ENCODE peak calls at places on chromosome 17, in eight cellular contexts. One of them, this sample, is unnamed.

GRCh38 chr17:48382989-48383388 is 47.0 kb downstream of the SKAP1 start:
- DNase-seq in right cardiac atrium: no peak
- DNase-seq in left ventricle myocardium superior: no peak
- DNase-seq in stomach: no peak
- DNase-seq in activated T-helper 1 cell treated with anti-CD3 and anti-CD28 coated beads, Interleukin-2, amount 50 U/mL, for 16 hours: no peak
- DNase-seq in HS-5: no peak
- DNase-seq in GOT3: no peak
- DNase-seq in ascending aorta: no peak
- DNase-seq in this sample: no peak

GRCh38 chr17:67260051-67260987 is 15.3 kb upstream of the HELZ start:
- DNase-seq in right cardiac atrium: peak; percentile 49
- DNase-seq in left ventricle myocardium superior: no peak
- DNase-seq in stomach: no peak
- DNase-seq in activated T-helper 1 cell treated with anti-CD3 and anti-CD28 coated beads, Interleukin-2, amount 50 U/mL, for 16 hours: no peak
- DNase-seq in HS-5: no peak
- DNase-seq in GOT3: no peak
- DNase-seq in ascending aorta: peak; percentile 67
- DNase-seq in this sample: peak; percentile 62

GRCh38 chr17:82235056-82235774 is 6.4 kb downstream of the SLC16A3 start:
- DNase-seq in right cardiac atrium: peak; percentile 47
- DNase-seq in left ventricle myocardium superior: peak; percentile 27
- DNase-seq in stomach: no peak
- DNase-seq in activated T-helper 1 cell treated with anti-CD3 and anti-CD28 coated beads, Interleukin-2, amount 50 U/mL, for 16 hours: no peak
- DNase-seq in HS-5: no peak
- DNase-seq in GOT3: no peak
- DNase-seq in ascending aorta: no peak
- DNase-seq in this sample: no peak

GRCh38 chr17:17120294-17120693 is 78.0 kb downstream of the MPRIP start:
- DNase-seq in right cardiac atrium: peak; percentile 51
- DNase-seq in left ventricle myocardium superior: peak; percentile 46
- DNase-seq in stomach: no peak
- DNase-seq in activated T-helper 1 cell treated with anti-CD3 and anti-CD28 coated beads, Interleukin-2, amount 50 U/mL, for 16 hours: no peak
- DNase-seq in HS-5: no peak
- DNase-seq in GOT3: no peak
- DNase-seq in ascending aorta: no peak
- DNase-seq in this sample: no peak

GRCh38 chr17:50667259-50668024 is 32.8 kb downstream of the ABCC3 start:
- DNase-seq in right cardiac atrium: no peak
- DNase-seq in left ventricle myocardium superior: no peak
- DNase-seq in stomach: no peak
- DNase-seq in activated T-helper 1 cell treated with anti-CD3 and anti-CD28 coated beads, Interleukin-2, amount 50 U/mL, for 16 hours: no peak
- DNase-seq in HS-5: no peak
- DNase-seq in GOT3: no peak
- DNase-seq in ascending aorta: no peak
- DNase-seq in this sample: no peak

GRCh38 chr17:28689011-28689410 is 22.7 kb downstream of the PROCA1 start:
- DNase-seq in right cardiac atrium: no peak
- DNase-seq in left ventricle myocardium superior: no peak
- DNase-seq in stomach: no peak
- DNase-seq in activated T-helper 1 cell treated with anti-CD3 and anti-CD28 coated beads, Interleukin-2, amount 50 U/mL, for 16 hours: no peak
- DNase-seq in HS-5: no peak
- DNase-seq in GOT3: no peak
- DNase-seq in ascending aorta: no peak
- DNase-seq in this sample: no peak

GRCh38 chr17:73261952-73262675 is 434 bp upstream of the CPSF4L start:
- DNase-seq in right cardiac atrium: no peak
- DNase-seq in left ventricle myocardium superior: no peak
- DNase-seq in stomach: peak; percentile 76
- DNase-seq in activated T-helper 1 cell treated with anti-CD3 and anti-CD28 coated beads, Interleukin-2, amount 50 U/mL, for 16 hours: no peak
- DNase-seq in HS-5: no peak
- DNase-seq in GOT3: no peak
- DNase-seq in ascending aorta: no peak
- DNase-seq in this sample: no peak

GRCh38 chr17:14135906-14136590 is 66.7 kb downstream of the COX10 start:
- DNase-seq in right cardiac atrium: no peak
- DNase-seq in left ventricle myocardium superior: no peak
- DNase-seq in stomach: no peak
- DNase-seq in activated T-helper 1 cell treated with anti-CD3 and anti-CD28 coated beads, Interleukin-2, amount 50 U/mL, for 16 hours: no peak
- DNase-seq in HS-5: no peak
- DNase-seq in GOT3: no peak
- DNase-seq in ascending aorta: no peak
- DNase-seq in this sample: no peak

GRCh38 chr17:27778193-27778592 is 22.1 kb downstream of the NOS2 start:
- DNase-seq in right cardiac atrium: no peak
- DNase-seq in left ventricle myocardium superior: no peak
- DNase-seq in stomach: no peak
- DNase-seq in activated T-helper 1 cell treated with anti-CD3 and anti-CD28 coated beads, Interleukin-2, amount 50 U/mL, for 16 hours: no peak
- DNase-seq in HS-5: no peak
- DNase-seq in GOT3: no peak
- DNase-seq in ascending aorta: no peak
- DNase-seq in this sample: no peak

GRCh38 chr17:8116779-8117178 is 1.5 kb downstream of the ALOXE3 start:
- DNase-seq in right cardiac atrium: no peak
- DNase-seq in left ventricle myocardium superior: no peak
- DNase-seq in stomach: no peak
- DNase-seq in activated T-helper 1 cell treated with anti-CD3 and anti-CD28 coated beads, Interleukin-2, amount 50 U/mL, for 16 hours: no peak
- DNase-seq in HS-5: no peak
- DNase-seq in GOT3: no peak
- DNase-seq in ascending aorta: no peak
- DNase-seq in this sample: no peak

GRCh38 chr17:19238167-19238505 is 970 bp downstream of the EPN2 start:
- DNase-seq in right cardiac atrium: peak; percentile 72
- DNase-seq in left ventricle myocardium superior: peak; percentile 55
- DNase-seq in stomach: peak; percentile 55
- DNase-seq in activated T-helper 1 cell treated with anti-CD3 and anti-CD28 coated beads, Interleukin-2, amount 50 U/mL, for 16 hours: no peak
- DNase-seq in HS-5: no peak
- DNase-seq in GOT3: no peak
- DNase-seq in ascending aorta: peak; percentile 70
- DNase-seq in this sample: no peak

GRCh38 chr17:64036198-64036922 is 15.9 kb upstream of the ICAM2 start:
- DNase-seq in right cardiac atrium: no peak
- DNase-seq in left ventricle myocardium superior: no peak
- DNase-seq in stomach: no peak
- DNase-seq in activated T-helper 1 cell treated with anti-CD3 and anti-CD28 coated beads, Interleukin-2, amount 50 U/mL, for 16 hours: no peak
- DNase-seq in HS-5: no peak
- DNase-seq in GOT3: no peak
- DNase-seq in ascending aorta: peak; percentile 59
- DNase-seq in this sample: no peak

GRCh38 chr17:75124041-75124818 is 7.3 kb downstream of the NT5C start:
- DNase-seq in right cardiac atrium: peak; percentile 87
- DNase-seq in left ventricle myocardium superior: peak; percentile 56
- DNase-seq in stomach: peak; percentile 88
- DNase-seq in activated T-helper 1 cell treated with anti-CD3 and anti-CD28 coated beads, Interleukin-2, amount 50 U/mL, for 16 hours: peak; percentile 40
- DNase-seq in HS-5: no peak
- DNase-seq in GOT3: no peak
- DNase-seq in ascending aorta: no peak
- DNase-seq in this sample: no peak

GRCh38 chr17:34884597-34884996 is 76.7 kb downstream of the CCT6B start:
- DNase-seq in right cardiac atrium: no peak
- DNase-seq in left ventricle myocardium superior: no peak
- DNase-seq in stomach: no peak
- DNase-seq in activated T-helper 1 cell treated with anti-CD3 and anti-CD28 coated beads, Interleukin-2, amount 50 U/mL, for 16 hours: no peak
- DNase-seq in HS-5: no peak
- DNase-seq in GOT3: no peak
- DNase-seq in ascending aorta: no peak
- DNase-seq in this sample: no peak

GRCh38 chr17:43171761-43172487 is 910 bp downstream of the NBR1 start:
- DNase-seq in right cardiac atrium: peak; percentile 60
- DNase-seq in left ventricle myocardium superior: no peak
- DNase-seq in stomach: no peak
- DNase-seq in activated T-helper 1 cell treated with anti-CD3 and anti-CD28 coated beads, Interleukin-2, amount 50 U/mL, for 16 hours: no peak
- DNase-seq in HS-5: peak; percentile 96
- DNase-seq in GOT3: no peak
- DNase-seq in ascending aorta: peak; percentile 70
- DNase-seq in this sample: peak; percentile 65

GRCh38 chr17:6346387-6346786 is 88.5 kb downstream of the AIPL1 start:
- DNase-seq in right cardiac atrium: no peak
- DNase-seq in left ventricle myocardium superior: no peak
- DNase-seq in stomach: no peak
- DNase-seq in activated T-helper 1 cell treated with anti-CD3 and anti-CD28 coated beads, Interleukin-2, amount 50 U/mL, for 16 hours: no peak
- DNase-seq in HS-5: no peak
- DNase-seq in GOT3: no peak
- DNase-seq in ascending aorta: no peak
- DNase-seq in this sample: no peak

GRCh38 chr17:9239821-9240658 is 218.7 kb downstream of the NTN1 start:
- DNase-seq in right cardiac atrium: peak; percentile 94
- DNase-seq in left ventricle myocardium superior: peak; percentile 88
- DNase-seq in stomach: peak; percentile 71
- DNase-seq in activated T-helper 1 cell treated with anti-CD3 and anti-CD28 coated beads, Interleukin-2, amount 50 U/mL, for 16 hours: peak; percentile 46
- DNase-seq in HS-5: no peak
- DNase-seq in GOT3: no peak
- DNase-seq in ascending aorta: peak; percentile 91
- DNase-seq in this sample: no peak

GRCh38 chr17:27413295-27413694 is 43.0 kb upstream of the KSR1 start:
- DNase-seq in right cardiac atrium: no peak
- DNase-seq in left ventricle myocardium superior: no peak
- DNase-seq in stomach: no peak
- DNase-seq in activated T-helper 1 cell treated with anti-CD3 and anti-CD28 coated beads, Interleukin-2, amount 50 U/mL, for 16 hours: no peak
- DNase-seq in HS-5: no peak
- DNase-seq in GOT3: no peak
- DNase-seq in ascending aorta: no peak
- DNase-seq in this sample: no peak

GRCh38 chr17:36183001-36183810 is 6.8 kb upstream of the TBC1D3B start:
- DNase-seq in right cardiac atrium: peak; percentile 88
- DNase-seq in left ventricle myocardium superior: peak; percentile 83
- DNase-seq in stomach: peak; percentile 67
- DNase-seq in activated T-helper 1 cell treated with anti-CD3 and anti-CD28 coated beads, Interleukin-2, amount 50 U/mL, for 16 hours: no peak
- DNase-seq in HS-5: no peak
- DNase-seq in GOT3: no peak
- DNase-seq in ascending aorta: no peak
- DNase-seq in this sample: no peak

GRCh38 chr17:61221597-61222471 is 177.8 kb upstream of the TBX2 start:
- DNase-seq in right cardiac atrium: no peak
- DNase-seq in left ventricle myocardium superior: no peak
- DNase-seq in stomach: no peak
- DNase-seq in activated T-helper 1 cell treated with anti-CD3 and anti-CD28 coated beads, Interleukin-2, amount 50 U/mL, for 16 hours: no peak
- DNase-seq in HS-5: no peak
- DNase-seq in GOT3: no peak
- DNase-seq in ascending aorta: no peak
- DNase-seq in this sample: no peak

GRCh38 chr17:39979021-39979660 is 1.5 kb upstream of the PSMD3 start:
- DNase-seq in right cardiac atrium: no peak
- DNase-seq in left ventricle myocardium superior: no peak
- DNase-seq in stomach: no peak
- DNase-seq in activated T-helper 1 cell treated with anti-CD3 and anti-CD28 coated beads, Interleukin-2, amount 50 U/mL, for 16 hours: no peak
- DNase-seq in HS-5: peak; percentile 88
- DNase-seq in GOT3: no peak
- DNase-seq in ascending aorta: no peak
- DNase-seq in this sample: no peak

GRCh38 chr17:79023886-79024771 is at the start of gene C1QTNF1:
- DNase-seq in right cardiac atrium: peak; percentile 91
- DNase-seq in left ventricle myocardium superior: peak; percentile 80
- DNase-seq in stomach: peak; percentile 49
- DNase-seq in activated T-helper 1 cell treated with anti-CD3 and anti-CD28 coated beads, Interleukin-2, amount 50 U/mL, for 16 hours: no peak
- DNase-seq in HS-5: no peak
- DNase-seq in GOT3: no peak
- DNase-seq in ascending aorta: peak; percentile 77
- DNase-seq in this sample: no peak

GRCh38 chr17:22512057-22512456 is 819.7 kb downstream of the KCNJ18 start:
- DNase-seq in right cardiac atrium: no peak
- DNase-seq in left ventricle myocardium superior: no peak
- DNase-seq in stomach: no peak
- DNase-seq in activated T-helper 1 cell treated with anti-CD3 and anti-CD28 coated beads, Interleukin-2, amount 50 U/mL, for 16 hours: no peak
- DNase-seq in HS-5: no peak
- DNase-seq in GOT3: no peak
- DNase-seq in ascending aorta: no peak
- DNase-seq in this sample: no peak

GRCh38 chr17:81831957-81832607 is 1.0 kb downstream of the MCRIP1 start:
- DNase-seq in right cardiac atrium: no peak
- DNase-seq in left ventricle myocardium superior: no peak
- DNase-seq in stomach: no peak
- DNase-seq in activated T-helper 1 cell treated with anti-CD3 and anti-CD28 coated beads, Interleukin-2, amount 50 U/mL, for 16 hours: no peak
- DNase-seq in HS-5: peak; percentile 26
- DNase-seq in GOT3: no peak
- DNase-seq in ascending aorta: peak; percentile 71
- DNase-seq in this sample: no peak

GRCh38 chr17:75270218-75270965 is 639 bp downstream of the MIF4GD start:
- DNase-seq in right cardiac atrium: peak; percentile 88
- DNase-seq in left ventricle myocardium superior: peak; percentile 80
- DNase-seq in stomach: peak; percentile 66
- DNase-seq in activated T-helper 1 cell treated with anti-CD3 and anti-CD28 coated beads, Interleukin-2, amount 50 U/mL, for 16 hours: peak; percentile 23
- DNase-seq in HS-5: no peak
- DNase-seq in GOT3: peak; percentile 26
- DNase-seq in ascending aorta: peak; percentile 87
- DNase-seq in this sample: no peak

GRCh38 chr17:43609613-43610385 is 51.9 kb downstream of the MEOX1 start:
- DNase-seq in right cardiac atrium: no peak
- DNase-seq in left ventricle myocardium superior: no peak
- DNase-seq in stomach: no peak
- DNase-seq in activated T-helper 1 cell treated with anti-CD3 and anti-CD28 coated beads, Interleukin-2, amount 50 U/mL, for 16 hours: no peak
- DNase-seq in HS-5: no peak
- DNase-seq in GOT3: no peak
- DNase-seq in ascending aorta: no peak
- DNase-seq in this sample: no peak

GRCh38 chr17:78294356-78294755 is 62.9 kb downstream of the TMEM235 start:
- DNase-seq in right cardiac atrium: no peak
- DNase-seq in left ventricle myocardium superior: no peak
- DNase-seq in stomach: no peak
- DNase-seq in activated T-helper 1 cell treated with anti-CD3 and anti-CD28 coated beads, Interleukin-2, amount 50 U/mL, for 16 hours: no peak
- DNase-seq in HS-5: no peak
- DNase-seq in GOT3: no peak
- DNase-seq in ascending aorta: no peak
- DNase-seq in this sample: no peak

GRCh38 chr17:74864866-74865395 is 5.2 kb upstream of the GRIN2C start:
- DNase-seq in right cardiac atrium: peak; percentile 89
- DNase-seq in left ventricle myocardium superior: peak; percentile 84
- DNase-seq in stomach: peak; percentile 75
- DNase-seq in activated T-helper 1 cell treated with anti-CD3 and anti-CD28 coated beads, Interleukin-2, amount 50 U/mL, for 16 hours: peak; percentile 59
- DNase-seq in HS-5: peak; percentile 29
- DNase-seq in GOT3: peak; percentile 20
- DNase-seq in ascending aorta: peak; percentile 87
- DNase-seq in this sample: no peak

GRCh38 chr17:76710863-76711611 is at the start of gene MXRA7:
- DNase-seq in right cardiac atrium: peak; percentile 91
- DNase-seq in left ventricle myocardium superior: peak; percentile 88
- DNase-seq in stomach: peak; percentile 68
- DNase-seq in activated T-helper 1 cell treated with anti-CD3 and anti-CD28 coated beads, Interleukin-2, amount 50 U/mL, for 16 hours: no peak
- DNase-seq in HS-5: no peak
- DNase-seq in GOT3: peak; percentile 21
- DNase-seq in ascending aorta: peak; percentile 88
- DNase-seq in this sample: no peak

GRCh38 chr17:549197-550040 is 165.2 kb downstream of the VPS53 start:
- DNase-seq in right cardiac atrium: no peak
- DNase-seq in left ventricle myocardium superior: no peak
- DNase-seq in stomach: no peak
- DNase-seq in activated T-helper 1 cell treated with anti-CD3 and anti-CD28 coated beads, Interleukin-2, amount 50 U/mL, for 16 hours: no peak
- DNase-seq in HS-5: no peak
- DNase-seq in GOT3: no peak
- DNase-seq in ascending aorta: no peak
- DNase-seq in this sample: no peak

GRCh38 chr17:4634981-4635380 is 6.5 kb downstream of the ALOX15 start:
- DNase-seq in right cardiac atrium: no peak
- DNase-seq in left ventricle myocardium superior: no peak
- DNase-seq in stomach: no peak
- DNase-seq in activated T-helper 1 cell treated with anti-CD3 and anti-CD28 coated beads, Interleukin-2, amount 50 U/mL, for 16 hours: no peak
- DNase-seq in HS-5: no peak
- DNase-seq in GOT3: no peak
- DNase-seq in ascending aorta: no peak
- DNase-seq in this sample: no peak

GRCh38 chr17:2222901-2223616 is 80.5 kb downstream of the SMG6 start:
- DNase-seq in right cardiac atrium: peak; percentile 90
- DNase-seq in left ventricle myocardium superior: peak; percentile 71
- DNase-seq in stomach: peak; percentile 32
- DNase-seq in activated T-helper 1 cell treated with anti-CD3 and anti-CD28 coated beads, Interleukin-2, amount 50 U/mL, for 16 hours: peak; percentile 7
- DNase-seq in HS-5: no peak
- DNase-seq in GOT3: no peak
- DNase-seq in ascending aorta: peak; percentile 81
- DNase-seq in this sample: no peak

GRCh38 chr17:16446338-16446983 is 31.1 kb downstream of the TRPV2 start:
- DNase-seq in right cardiac atrium: no peak
- DNase-seq in left ventricle myocardium superior: no peak
- DNase-seq in stomach: no peak
- DNase-seq in activated T-helper 1 cell treated with anti-CD3 and anti-CD28 coated beads, Interleukin-2, amount 50 U/mL, for 16 hours: no peak
- DNase-seq in HS-5: no peak
- DNase-seq in GOT3: no peak
- DNase-seq in ascending aorta: no peak
- DNase-seq in this sample: no peak

GRCh38 chr17:6191405-6192095 is 121.4 kb downstream of the WSCD1 start:
- DNase-seq in right cardiac atrium: no peak
- DNase-seq in left ventricle myocardium superior: no peak
- DNase-seq in stomach: no peak
- DNase-seq in activated T-helper 1 cell treated with anti-CD3 and anti-CD28 coated beads, Interleukin-2, amount 50 U/mL, for 16 hours: no peak
- DNase-seq in HS-5: no peak
- DNase-seq in GOT3: no peak
- DNase-seq in ascending aorta: no peak
- DNase-seq in this sample: no peak

This sample was measured in smooth muscle cell of the brain vasculature.